ENCODE peak calls at places on chromosomes 11 and 22, in ten cellular contexts. Y, Z, X, Q, O, U, N, L, F and I are unnamed samples.

GRCh38 chr22:43081968-43082367 is 7.2 kb downstream of the TTLL1 start:
- DNase-seq in Y (no peak), Z (no peak), X (no peak), Q (no peak), O (no peak), U (no peak), N (no peak), L (no peak), F (no peak), I (no peak)

GRCh38 chr11:40689823-40690222 is 769.6 kb downstream of the LRRC4C start:
- DNase-seq in Y (peak; percentile 1), Z (no peak), X (no peak), Q (no peak), O (no peak), U (no peak), N (no peak), L (no peak), F (no peak), I (no peak)

GRCh38 chr11:77542296-77542695 is 47.5 kb upstream of the AQP11 start:
- DNase-seq in Y (no peak), Z (no peak), X (no peak), Q (no peak), O (no peak), U (no peak), N (no peak), L (no peak), F (no peak), I (no peak)

GRCh38 chr11:45675646-45676045 is 10.2 kb upstream of the CHST1 start:
- DNase-seq in Y (no peak), Z (no peak), X (no peak), Q (no peak), O (no peak), U (no peak), N (no peak), L (no peak), F (no peak), I (no peak)

GRCh38 chr11:10375280-10376048 is 70.6 kb downstream of the ADM start:
- DNase-seq in Y (no peak), Z (no peak), X (peak; percentile 22), Q (no peak), O (no peak), U (no peak), N (no peak), L (no peak), F (no peak), I (no peak)

GRCh38 chr22:33116846-33117547 is 58.8 kb upstream of the SYN3 start:
- DNase-seq in Y (no peak), Z (no peak), X (no peak), Q (no peak), O (no peak), U (no peak), N (no peak), L (no peak), F (no peak), I (peak; percentile 2)

GRCh38 chr22:44328762-44329161 is 16.0 kb upstream of the SHISAL1 start:
- DNase-seq in Y (no peak), Z (no peak), X (no peak), Q (no peak), O (no peak), U (no peak), N (no peak), L (no peak), F (no peak), I (no peak)

GRCh38 chr22:29306830-29307657 is 594 bp downstream of the GAS2L1 start:
- DNase-seq in Y (peak; percentile 39), Z (peak; percentile 82), X (no peak), Q (no peak), O (peak; percentile 86), U (peak; percentile 64), N (peak; percentile 71), L (no peak), F (peak; percentile 93), I (peak; percentile 78)

GRCh38 chr11:22725079-22725478 is 58.7 kb downstream of the GAS2 start:
- DNase-seq in Y (no peak), Z (no peak), X (no peak), Q (no peak), O (no peak), U (no peak), N (peak; percentile 79), L (no peak), F (no peak), I (no peak)

GRCh38 chr22:38313384-38313955 is 3.8 kb downstream of the CSNK1E start:
- DNase-seq in Y (no peak), Z (no peak), X (no peak), Q (no peak), O (no peak), U (peak; percentile 54), N (peak; percentile 53), L (peak; percentile 35), F (no peak), I (no peak)

GRCh38 chr22:41469218-41469851 is 418 bp downstream of the ACO2 start:
- DNase-seq in Y (no peak), Z (no peak), X (no peak), Q (no peak), O (peak; percentile 34), U (no peak), N (no peak), L (no peak), F (no peak), I (peak; percentile 48)

GRCh38 chr11:73931039-73931645 is 19.7 kb upstream of the DNAJB13 start:
- DNase-seq in Y (peak; percentile 50), Z (peak; percentile 62), X (peak; percentile 52), Q (peak; percentile 79), O (peak; percentile 34), U (peak; percentile 87), N (peak; percentile 76), L (no peak), F (peak; percentile 64), I (peak; percentile 75)
- TF ChIP-seq CTCF in Y (peak; percentile 65), Z (peak; percentile 80), X (no peak), Q (peak; percentile 49), O (no peak), U (peak; percentile 72), N (peak; percentile 55), L (peak; percentile 60), F (peak; percentile 59), I (peak; percentile 50)

DNA sequence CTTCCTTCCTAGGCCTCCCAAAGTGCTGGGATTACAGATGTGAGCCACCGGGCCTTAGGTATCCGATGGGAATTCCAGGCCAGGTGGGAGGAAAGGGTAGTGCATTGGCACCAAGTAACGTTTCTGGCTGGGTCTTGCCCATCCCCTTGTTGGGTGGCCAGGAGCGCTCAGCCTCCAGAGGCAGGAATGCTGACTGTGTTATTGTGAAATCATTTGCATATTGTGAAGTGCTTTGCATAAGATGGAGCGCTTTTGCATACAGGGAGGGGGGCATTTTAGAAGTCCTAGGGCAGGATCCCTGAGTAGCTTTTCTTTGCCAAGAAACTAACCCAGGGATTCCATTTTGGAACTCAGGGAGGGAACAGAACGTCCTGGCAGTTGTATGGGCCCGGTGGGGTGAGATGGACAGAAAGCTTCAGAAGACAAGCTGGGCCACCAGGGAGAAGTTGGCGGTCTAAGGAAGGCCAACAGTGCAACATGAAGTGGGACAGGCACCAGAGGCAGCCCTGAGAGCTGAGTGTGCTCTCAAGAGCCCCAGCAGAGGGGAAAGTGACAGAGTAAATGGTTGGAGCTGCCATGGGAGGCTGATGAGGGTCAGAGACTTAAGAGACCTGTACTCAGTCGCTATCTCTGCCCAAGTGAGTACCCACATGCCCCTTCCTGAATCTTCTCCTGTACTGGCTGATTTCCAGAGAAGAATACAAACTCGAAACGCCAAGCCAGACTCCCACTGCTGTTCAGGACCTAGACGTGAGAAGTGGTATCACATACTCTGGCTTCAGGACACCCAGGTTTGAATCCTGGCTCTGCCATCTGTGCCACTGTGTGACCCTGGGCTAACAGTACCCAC is 1.3 kb upstream of the SLC39A13 start:
- DNase-seq in Y (no peak), Z (no peak), X (no peak), Q (no peak), O (peak; percentile 42), U (no peak), N (no peak), L (no peak), F (no peak), I (peak; percentile 38)
- TF ChIP-seq MAX in Y (no peak), Z (no peak), X (no peak), Q (no peak), O (no peak), U (no peak), N (no peak), L (no peak), F (no peak), I (no peak)

DNA sequence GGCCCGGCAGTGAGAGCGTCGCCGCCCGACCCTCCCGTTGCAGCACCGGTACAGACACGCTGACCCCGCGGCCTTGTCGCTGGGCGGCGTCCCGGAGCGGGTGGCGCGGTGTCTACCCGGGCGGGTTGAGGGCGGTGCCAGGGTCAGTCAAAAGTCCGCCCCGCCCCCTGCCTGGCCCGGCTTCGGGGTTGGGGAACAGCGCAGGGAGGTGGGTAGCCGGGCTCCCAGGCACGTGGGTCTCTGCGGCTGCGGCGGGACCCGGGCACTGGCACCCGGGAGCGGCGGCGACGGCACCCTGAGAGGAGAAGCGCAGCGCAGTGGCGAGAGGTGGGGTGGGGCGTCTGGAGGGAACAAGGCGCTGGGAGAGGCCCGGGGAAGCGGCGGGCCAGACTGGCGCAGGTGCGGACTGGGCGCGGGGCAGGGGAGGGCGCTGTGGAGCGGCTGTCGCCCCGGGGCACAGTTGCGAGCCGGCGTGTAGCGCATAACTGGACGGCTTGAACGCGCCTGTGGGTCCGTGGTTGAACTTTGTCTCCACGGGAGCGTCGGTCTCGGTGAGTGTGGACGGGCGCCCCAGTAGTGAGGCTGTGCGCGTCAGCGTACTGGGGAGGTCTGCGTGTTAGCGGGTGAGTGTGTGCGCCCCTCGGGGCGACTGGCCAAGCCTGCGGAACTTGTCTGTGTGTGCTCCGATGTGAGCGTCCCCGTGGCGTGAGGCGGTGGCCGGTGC is at the start of gene P2RY2:
- DNase-seq in Y (peak; percentile 53), Z (no peak), X (peak; percentile 91), Q (peak; percentile 32), O (peak; percentile 80), U (peak; percentile 72), N (peak; percentile 59), L (no peak), F (peak; percentile 86), I (peak; percentile 96)
- TF ChIP-seq CTCF in Y (peak; percentile 51), Z (no peak), X (peak; percentile 70), Q (peak; percentile 59), O (no peak), U (peak; percentile 74), N (peak; percentile 75), L (peak; percentile 19), F (peak; percentile 49), I (peak; percentile 53)

GRCh38 chr11:7577226-7577882 is 63.6 kb downstream of the PPFIBP2 start:
- DNase-seq in Y (no peak), Z (no peak), X (no peak), Q (no peak), O (no peak), U (no peak), N (no peak), L (no peak), F (peak; percentile 29), I (no peak)

GRCh38 chr11:7578276-7578955 is 64.6 kb downstream of the PPFIBP2 start:
- DNase-seq in Y (no peak), Z (no peak), X (no peak), Q (no peak), O (no peak), U (no peak), N (no peak), L (no peak), F (peak; percentile 22), I (no peak)

GRCh38 chr11:7576671-7577225 is 62.9 kb downstream of the PPFIBP2 start:
- DNase-seq in Y (no peak), Z (no peak), X (no peak), Q (no peak), O (no peak), U (no peak), N (peak; percentile 41), L (no peak), F (peak; percentile 55), I (no peak)

GRCh38 chr11:7577883-7578242 is 64.1 kb downstream of the PPFIBP2 start:
- DNase-seq in Y (no peak), Z (no peak), X (no peak), Q (no peak), O (no peak), U (no peak), N (peak; percentile 57), L (no peak), F (peak; percentile 51), I (peak; percentile 88)

GRCh38 chr11:7579226-7579825 is 65.5 kb downstream of the PPFIBP2 start:
- DNase-seq in Y (no peak), Z (no peak), X (no peak), Q (no peak), O (no peak), U (no peak), N (no peak), L (no peak), F (no peak), I (peak; percentile 44)
- TF ChIP-seq MAX in Y (no peak), Z (no peak), X (no peak), Q (no peak), O (no peak), U (no peak), N (no peak), L (no peak), F (no peak), I (no peak)